ENCODE peak calls at places on chromosomes 12 and 14, in ten cellular contexts. One of them, this sample, is unnamed.

GRCh38 chr12:93699271-93700141 is 22.3 kb downstream of the CRADD start:
- DNase-seq in foreskin fibroblast: peak
- DNase-seq in HepG2: peak
- DNase-seq in CD4-positive, alpha-beta memory T cell: no peak
- DNase-seq in AG04450: peak
- DNase-seq in lower lobe of right lung: no peak
- DNase-seq in tibial artery: no peak
- DNase-seq in fibroblast of pulmonary artery: peak
- DNase-seq in brain microvascular endothelial cell: peak
- DNase-seq in GM23248: peak
- DNase-seq in this sample: no peak

GRCh38 chr12:105226219-105226618 is 9.8 kb downstream of the APPL2 start:
- DNase-seq in tibial artery: peak
- DNase-seq in GM23248: peak
- DNase-seq in CD4-positive, alpha-beta memory T cell: no peak
- DNase-seq in brain microvascular endothelial cell: peak
- DNase-seq in fibroblast of pulmonary artery: peak
- DNase-seq in lower lobe of right lung: no peak
- DNase-seq in AG04450: peak
- DNase-seq in foreskin fibroblast: peak
- DNase-seq in HepG2: no peak
- DNase-seq in this sample: no peak

GRCh38 chr14:56528927-56529326 is 50.7 kb upstream of the TMEM260 start:
- DNase-seq in fibroblast of pulmonary artery: no peak
- DNase-seq in AG04450: no peak
- DNase-seq in tibial artery: no peak
- DNase-seq in HepG2: no peak
- DNase-seq in CD4-positive, alpha-beta memory T cell: no peak
- DNase-seq in lower lobe of right lung: no peak
- DNase-seq in GM23248: no peak
- DNase-seq in foreskin fibroblast: no peak
- DNase-seq in brain microvascular endothelial cell: no peak
- DNase-seq in this sample: no peak

GRCh38 chr12:33876618-33877017 is 145.7 kb upstream of the ALG10 start:
- DNase-seq in tibial artery: no peak
- DNase-seq in brain microvascular endothelial cell: no peak
- DNase-seq in foreskin fibroblast: no peak
- DNase-seq in HepG2: no peak
- DNase-seq in fibroblast of pulmonary artery: no peak
- DNase-seq in lower lobe of right lung: no peak
- DNase-seq in GM23248: no peak
- DNase-seq in CD4-positive, alpha-beta memory T cell: no peak
- DNase-seq in AG04450: no peak
- DNase-seq in this sample: no peak

GRCh38 chr12:121240484-121241202 is 30.7 kb downstream of the P2RX4 start:
- DNase-seq in HepG2: no peak
- DNase-seq in CD4-positive, alpha-beta memory T cell: peak
- DNase-seq in fibroblast of pulmonary artery: peak
- DNase-seq in GM23248: no peak
- DNase-seq in foreskin fibroblast: peak
- DNase-seq in tibial artery: peak
- DNase-seq in lower lobe of right lung: peak
- DNase-seq in AG04450: no peak
- DNase-seq in brain microvascular endothelial cell: peak
- DNase-seq in this sample: peak

GRCh38 chr12:62435337-62436163 is 31.1 kb upstream of the MON2 start:
- DNase-seq in GM23248: peak
- DNase-seq in brain microvascular endothelial cell: peak
- DNase-seq in CD4-positive, alpha-beta memory T cell: peak
- DNase-seq in tibial artery: peak
- DNase-seq in AG04450: peak
- DNase-seq in HepG2: peak
- DNase-seq in foreskin fibroblast: peak
- DNase-seq in lower lobe of right lung: peak
- DNase-seq in fibroblast of pulmonary artery: peak
- DNase-seq in this sample: peak

GRCh38 chr14:101066826-101067508 is 163.4 kb upstream of the RTL1 start:
- DNase-seq in HepG2: no peak
- DNase-seq in CD4-positive, alpha-beta memory T cell: no peak
- DNase-seq in foreskin fibroblast: no peak
- DNase-seq in tibial artery: peak
- DNase-seq in brain microvascular endothelial cell: no peak
- DNase-seq in lower lobe of right lung: peak
- DNase-seq in fibroblast of pulmonary artery: no peak
- DNase-seq in GM23248: no peak
- DNase-seq in AG04450: no peak
- DNase-seq in this sample: no peak

GRCh38 chr14:69658664-69659261 is 47.4 kb downstream of the SUSD6 start:
- DNase-seq in GM23248: no peak
- DNase-seq in lower lobe of right lung: no peak
- DNase-seq in fibroblast of pulmonary artery: peak
- DNase-seq in foreskin fibroblast: no peak
- DNase-seq in brain microvascular endothelial cell: peak
- DNase-seq in tibial artery: no peak
- DNase-seq in AG04450: no peak
- DNase-seq in HepG2: peak
- DNase-seq in CD4-positive, alpha-beta memory T cell: no peak
- DNase-seq in this sample: no peak

GRCh38 chr14:72315720-72316119 is 383.5 kb downstream of the RGS6 start:
- DNase-seq in tibial artery: no peak
- DNase-seq in brain microvascular endothelial cell: no peak
- DNase-seq in foreskin fibroblast: no peak
- DNase-seq in GM23248: no peak
- DNase-seq in HepG2: no peak
- DNase-seq in lower lobe of right lung: no peak
- DNase-seq in AG04450: no peak
- DNase-seq in CD4-positive, alpha-beta memory T cell: no peak
- DNase-seq in fibroblast of pulmonary artery: no peak
- DNase-seq in this sample: no peak

GRCh38 chr12:55724226-55724939 is 4.2 kb downstream of the RDH5 start:
- DNase-seq in brain microvascular endothelial cell: peak
- DNase-seq in tibial artery: peak
- DNase-seq in AG04450: no peak
- DNase-seq in CD4-positive, alpha-beta memory T cell: peak
- DNase-seq in lower lobe of right lung: peak
- DNase-seq in fibroblast of pulmonary artery: peak
- DNase-seq in GM23248: peak
- DNase-seq in foreskin fibroblast: peak
- DNase-seq in HepG2: peak
- DNase-seq in this sample: peak

GRCh38 chr12:79514730-79515525 is 175.8 kb downstream of the PAWR start:
- DNase-seq in lower lobe of right lung: no peak
- DNase-seq in GM23248: peak
- DNase-seq in HepG2: no peak
- DNase-seq in CD4-positive, alpha-beta memory T cell: no peak
- DNase-seq in tibial artery: no peak
- DNase-seq in brain microvascular endothelial cell: no peak
- DNase-seq in foreskin fibroblast: peak
- DNase-seq in AG04450: no peak
- DNase-seq in fibroblast of pulmonary artery: peak
- DNase-seq in this sample: no peak

GRCh38 chr14:89851031-89851430 is 103.5 kb downstream of the EFCAB11 start:
- DNase-seq in HepG2: no peak
- DNase-seq in tibial artery: no peak
- DNase-seq in lower lobe of right lung: no peak
- DNase-seq in brain microvascular endothelial cell: no peak
- DNase-seq in CD4-positive, alpha-beta memory T cell: no peak
- DNase-seq in GM23248: no peak
- DNase-seq in fibroblast of pulmonary artery: no peak
- DNase-seq in AG04450: no peak
- DNase-seq in foreskin fibroblast: no peak
- DNase-seq in this sample: no peak

GRCh38 chr14:89858084-89858483 is 96.4 kb downstream of the EFCAB11 start:
- DNase-seq in brain microvascular endothelial cell: peak
- DNase-seq in lower lobe of right lung: no peak
- DNase-seq in tibial artery: no peak
- DNase-seq in foreskin fibroblast: no peak
- DNase-seq in CD4-positive, alpha-beta memory T cell: no peak
- DNase-seq in HepG2: no peak
- DNase-seq in GM23248: no peak
- DNase-seq in AG04450: no peak
- DNase-seq in fibroblast of pulmonary artery: no peak
- DNase-seq in this sample: no peak

GRCh38 chr14:89853976-89854693 is 100.4 kb downstream of the EFCAB11 start:
- DNase-seq in fibroblast of pulmonary artery: no peak
- DNase-seq in GM23248: peak
- DNase-seq in HepG2: no peak
- DNase-seq in brain microvascular endothelial cell: no peak
- DNase-seq in CD4-positive, alpha-beta memory T cell: no peak
- DNase-seq in AG04450: no peak
- DNase-seq in tibial artery: no peak
- DNase-seq in foreskin fibroblast: peak
- DNase-seq in lower lobe of right lung: no peak
- DNase-seq in this sample: no peak

GRCh38 chr14:89856871-89857345 is 97.6 kb downstream of the EFCAB11 start:
- DNase-seq in foreskin fibroblast: peak
- DNase-seq in tibial artery: no peak
- DNase-seq in AG04450: no peak
- DNase-seq in GM23248: peak
- DNase-seq in brain microvascular endothelial cell: peak
- DNase-seq in CD4-positive, alpha-beta memory T cell: no peak
- DNase-seq in lower lobe of right lung: no peak
- DNase-seq in HepG2: no peak
- DNase-seq in fibroblast of pulmonary artery: peak
- DNase-seq in this sample: no peak

DNA sequence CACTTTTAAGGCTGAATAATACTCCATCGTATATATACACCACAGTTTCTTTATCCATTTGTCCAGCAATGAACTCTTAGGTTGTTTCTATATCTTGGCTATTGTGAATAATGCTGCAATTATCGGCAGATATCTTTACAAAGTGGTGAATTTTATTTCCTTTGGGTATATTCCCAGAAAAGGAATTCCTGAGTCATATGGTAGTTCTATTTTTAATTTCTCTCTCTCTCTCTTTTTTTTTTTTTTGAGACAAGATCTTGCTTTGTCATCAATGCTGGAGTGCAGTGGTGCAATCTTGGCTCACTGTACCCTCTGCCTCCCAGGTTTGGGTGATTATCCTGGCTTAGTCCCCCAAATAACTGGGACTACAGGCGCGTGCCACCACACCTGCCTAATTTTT is 98.6 kb downstream of the EFCAB11 start:
- DNase-seq in fibroblast of pulmonary artery: peak
- DNase-seq in lower lobe of right lung: no peak
- DNase-seq in AG04450: peak
- DNase-seq in brain microvascular endothelial cell: peak
- DNase-seq in CD4-positive, alpha-beta memory T cell: no peak
- DNase-seq in tibial artery: no peak
- DNase-seq in GM23248: peak
- DNase-seq in HepG2: no peak
- DNase-seq in foreskin fibroblast: peak
- DNase-seq in this sample: no peak
- H3K4me3 ChIP-seq in fibroblast of pulmonary artery: no peak
- H3K4me3 ChIP-seq in lower lobe of right lung: no peak
- H3K4me3 ChIP-seq in AG04450: no peak
- H3K4me3 ChIP-seq in brain microvascular endothelial cell: no peak
- H3K4me3 ChIP-seq in CD4-positive, alpha-beta memory T cell: no peak
- H3K4me3 ChIP-seq in tibial artery: no peak
- H3K4me3 ChIP-seq in GM23248: peak
- H3K4me3 ChIP-seq in HepG2: no peak
- H3K4me3 ChIP-seq in foreskin fibroblast: no peak
- H3K4me3 ChIP-seq in this sample: no peak

DNA sequence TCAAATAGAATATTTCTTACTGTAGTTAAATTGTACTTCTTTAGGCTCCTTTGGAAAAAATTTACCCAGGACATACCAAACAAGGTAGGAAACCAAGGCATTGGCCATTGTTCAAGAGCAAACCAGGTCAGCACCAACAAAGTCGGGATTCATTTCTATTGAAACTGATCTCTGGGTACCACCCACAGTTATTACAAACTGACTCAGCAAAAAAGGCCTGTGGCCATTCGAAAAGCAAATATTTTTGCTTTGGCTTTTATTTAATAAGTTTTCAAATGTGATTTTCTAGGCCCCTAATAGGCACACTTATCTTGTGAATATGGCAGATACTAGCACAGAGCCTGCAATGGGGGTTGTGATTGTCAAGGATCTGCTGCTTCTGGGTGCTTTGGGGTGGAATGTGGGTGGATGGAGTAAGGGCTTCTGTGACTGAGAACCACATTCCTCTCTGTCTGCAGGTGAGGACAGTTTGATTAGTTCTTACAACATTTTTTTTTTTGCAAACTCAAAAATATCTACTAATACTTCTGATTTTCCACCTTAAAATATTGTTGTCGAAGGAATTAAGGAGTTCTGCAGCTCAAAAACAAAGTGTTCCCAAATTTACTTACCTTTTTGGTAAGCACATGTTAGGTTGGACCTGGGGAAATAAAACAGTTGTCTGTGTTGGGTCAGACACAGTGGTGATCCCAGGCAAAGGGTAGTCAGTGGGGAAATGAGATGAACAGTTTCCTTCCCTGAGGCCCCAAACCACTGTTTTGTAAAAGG is 45.1 kb downstream of the FLRT2 start:
- DNase-seq in AG04450: no peak
- DNase-seq in foreskin fibroblast: no peak
- DNase-seq in GM23248: no peak
- DNase-seq in brain microvascular endothelial cell: no peak
- DNase-seq in fibroblast of pulmonary artery: no peak
- DNase-seq in tibial artery: no peak
- DNase-seq in CD4-positive, alpha-beta memory T cell: no peak
- DNase-seq in HepG2: no peak
- DNase-seq in lower lobe of right lung: no peak
- DNase-seq in this sample: no peak
- H3K4me3 ChIP-seq in AG04450: no peak
- H3K4me3 ChIP-seq in foreskin fibroblast: no peak
- H3K4me3 ChIP-seq in GM23248: no peak
- H3K4me3 ChIP-seq in brain microvascular endothelial cell: no peak
- H3K4me3 ChIP-seq in fibroblast of pulmonary artery: no peak
- H3K4me3 ChIP-seq in tibial artery: no peak
- H3K4me3 ChIP-seq in CD4-positive, alpha-beta memory T cell: no peak
- H3K4me3 ChIP-seq in HepG2: no peak
- H3K4me3 ChIP-seq in lower lobe of right lung: no peak
- H3K4me3 ChIP-seq in this sample: no peak

DNA sequence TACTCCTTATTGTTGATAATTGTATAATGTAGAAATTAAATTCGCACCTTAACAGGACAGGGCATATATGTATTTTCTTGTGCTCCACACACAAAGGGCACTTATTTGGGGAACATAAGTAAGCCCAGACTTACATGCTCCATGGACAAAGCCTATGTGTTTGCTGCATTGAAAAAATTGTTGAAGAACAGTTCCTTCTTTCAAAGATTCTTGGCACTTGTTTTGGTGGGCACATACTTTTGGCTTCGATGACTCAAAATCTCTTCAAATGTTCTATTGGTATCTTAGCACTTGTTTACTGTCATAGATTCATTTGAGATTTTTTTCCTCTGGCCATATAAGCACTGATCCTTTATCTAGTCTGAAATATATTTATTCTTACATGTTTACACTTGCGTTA is 1.4 kb upstream of the MAP4K5 start:
- DNase-seq in CD4-positive, alpha-beta memory T cell: no peak
- DNase-seq in brain microvascular endothelial cell: no peak
- DNase-seq in foreskin fibroblast: peak
- DNase-seq in fibroblast of pulmonary artery: no peak
- DNase-seq in AG04450: no peak
- DNase-seq in tibial artery: no peak
- DNase-seq in lower lobe of right lung: no peak
- DNase-seq in GM23248: peak
- DNase-seq in HepG2: no peak
- DNase-seq in this sample: no peak
- H3K4me3 ChIP-seq in CD4-positive, alpha-beta memory T cell: no peak
- H3K4me3 ChIP-seq in brain microvascular endothelial cell: no peak
- H3K4me3 ChIP-seq in foreskin fibroblast: no peak
- H3K4me3 ChIP-seq in fibroblast of pulmonary artery: no peak
- H3K4me3 ChIP-seq in AG04450: no peak
- H3K4me3 ChIP-seq in tibial artery: no peak
- H3K4me3 ChIP-seq in lower lobe of right lung: no peak
- H3K4me3 ChIP-seq in GM23248: no peak
- H3K4me3 ChIP-seq in HepG2: no peak
- H3K4me3 ChIP-seq in this sample: no peak

GRCh38 chr12:65926119-65927004 is 102.1 kb downstream of the HMGA2 start:
- DNase-seq in GM23248: no peak
- DNase-seq in lower lobe of right lung: no peak
- DNase-seq in HepG2: peak
- DNase-seq in fibroblast of pulmonary artery: no peak
- DNase-seq in foreskin fibroblast: no peak
- DNase-seq in brain microvascular endothelial cell: no peak
- DNase-seq in AG04450: no peak
- DNase-seq in tibial artery: no peak
- DNase-seq in CD4-positive, alpha-beta memory T cell: no peak
- DNase-seq in this sample: no peak
- H3K4me3 ChIP-seq in GM23248: no peak
- H3K4me3 ChIP-seq in lower lobe of right lung: no peak
- H3K4me3 ChIP-seq in HepG2: no peak
- H3K4me3 ChIP-seq in fibroblast of pulmonary artery: no peak
- H3K4me3 ChIP-seq in foreskin fibroblast: no peak
- H3K4me3 ChIP-seq in brain microvascular endothelial cell: no peak
- H3K4me3 ChIP-seq in AG04450: no peak
- H3K4me3 ChIP-seq in tibial artery: no peak
- H3K4me3 ChIP-seq in CD4-positive, alpha-beta memory T cell: no peak
- H3K4me3 ChIP-seq in this sample: no peak